ENCODE peak calls at places on chromosomes 12 and 14, in nine cellular contexts. G is uterus, K is GM12878, E is GM12891, F is A549, R is spleen, D is ovary, C is stomach, U is body of pancreas. Z is an unnamed sample.

GRCh38 chr12:88300931-88301330 is 158.8 kb downstream of the TMTC3 start:
- DNase-seq in G (no peak), K (no peak), E (no peak), F (no peak), R (no peak), D (no peak), C (no peak), U (no peak), Z (no peak)

GRCh38 chr12:84694111-84694510 is 218.5 kb downstream of the SLC6A15 start:
- DNase-seq in G (no peak), K (no peak), E (no peak), F (no peak), R (no peak), D (no peak), C (no peak), U (no peak), Z (no peak)

GRCh38 chr14:55411426-55412389 is at the start of gene ATG14:
- DNase-seq in G (peak; percentile 87), K (peak; percentile 12), E (peak; percentile 87), F (peak; percentile 91), R (peak; percentile 93), D (peak; percentile 91), C (peak; percentile 82), U (peak; percentile 85), Z (peak; percentile 85)

GRCh38 chr14:20278414-20278813 is 27.3 kb downstream of the TTC5 start:
- DNase-seq in G (no peak), K (no peak), E (no peak), F (no peak), R (no peak), D (no peak), C (no peak), U (peak; percentile 19), Z (no peak)

GRCh38 chr14:64730681-64731080 is 26.5 kb downstream of the PLEKHG3 start:
- DNase-seq in G (no peak), K (no peak), E (no peak), F (no peak), R (peak; percentile 70), D (no peak), C (no peak), U (no peak), Z (no peak)

GRCh38 chr12:77746108-77746507 is 84.6 kb upstream of the NAV3 start:
- DNase-seq in G (no peak), K (peak; percentile 83), E (no peak), F (no peak), R (no peak), D (no peak), C (no peak), U (peak; percentile 20), Z (no peak)

GRCh38 chr14:22099942-22100763 is 426.5 kb upstream of the OR4E1 start:
- DNase-seq in G (peak; percentile 74), K (no peak), E (no peak), F (peak; percentile 5), R (peak; percentile 69), D (peak; percentile 54), C (peak; percentile 58), U (peak; percentile 56), Z (no peak)

GRCh38 chr14:26199096-26199495 is 398.7 kb downstream of the NOVA1 start:
- DNase-seq in G (no peak), K (no peak), E (no peak), F (no peak), R (no peak), D (no peak), C (no peak), U (no peak), Z (no peak)

GRCh38 chr14:29236848-29237247 is 470.3 kb downstream of the FOXG1 start:
- DNase-seq in G (no peak), K (no peak), E (no peak), F (no peak), R (no peak), D (no peak), C (no peak), U (no peak), Z (no peak)

GRCh38 chr14:60021619-60022018 is 70.1 kb upstream of the PCNX4 start:
- DNase-seq in G (no peak), K (no peak), E (no peak), F (no peak), R (no peak), D (no peak), C (no peak), U (no peak), Z (no peak)

GRCh38 chr12:67795235-67795634 is 146.7 kb downstream of the DYRK2 start:
- DNase-seq in G (no peak), K (no peak), E (no peak), F (no peak), R (no peak), D (no peak), C (no peak), U (no peak), Z (no peak)

GRCh38 chr12:125071456-125071855 is 6.2 kb downstream of the AACS start:
- DNase-seq in G (no peak), K (no peak), E (no peak), F (no peak), R (peak; percentile 60), D (no peak), C (no peak), U (no peak), Z (no peak)

GRCh38 chr12:6821674-6822433 is at the start of gene GPR162:
- DNase-seq in G (peak; percentile 57), K (no peak), E (no peak), F (peak; percentile 35), R (no peak), D (peak; percentile 70), C (peak; percentile 52), U (peak; percentile 51), Z (peak; percentile 54)
- TF ChIP-seq POLR2A in G (peak; percentile 14), K (no peak), E (no peak), F (peak; percentile 7), R (no peak), D (no peak), C (no peak), U (no peak), Z (no peak)

DNA sequence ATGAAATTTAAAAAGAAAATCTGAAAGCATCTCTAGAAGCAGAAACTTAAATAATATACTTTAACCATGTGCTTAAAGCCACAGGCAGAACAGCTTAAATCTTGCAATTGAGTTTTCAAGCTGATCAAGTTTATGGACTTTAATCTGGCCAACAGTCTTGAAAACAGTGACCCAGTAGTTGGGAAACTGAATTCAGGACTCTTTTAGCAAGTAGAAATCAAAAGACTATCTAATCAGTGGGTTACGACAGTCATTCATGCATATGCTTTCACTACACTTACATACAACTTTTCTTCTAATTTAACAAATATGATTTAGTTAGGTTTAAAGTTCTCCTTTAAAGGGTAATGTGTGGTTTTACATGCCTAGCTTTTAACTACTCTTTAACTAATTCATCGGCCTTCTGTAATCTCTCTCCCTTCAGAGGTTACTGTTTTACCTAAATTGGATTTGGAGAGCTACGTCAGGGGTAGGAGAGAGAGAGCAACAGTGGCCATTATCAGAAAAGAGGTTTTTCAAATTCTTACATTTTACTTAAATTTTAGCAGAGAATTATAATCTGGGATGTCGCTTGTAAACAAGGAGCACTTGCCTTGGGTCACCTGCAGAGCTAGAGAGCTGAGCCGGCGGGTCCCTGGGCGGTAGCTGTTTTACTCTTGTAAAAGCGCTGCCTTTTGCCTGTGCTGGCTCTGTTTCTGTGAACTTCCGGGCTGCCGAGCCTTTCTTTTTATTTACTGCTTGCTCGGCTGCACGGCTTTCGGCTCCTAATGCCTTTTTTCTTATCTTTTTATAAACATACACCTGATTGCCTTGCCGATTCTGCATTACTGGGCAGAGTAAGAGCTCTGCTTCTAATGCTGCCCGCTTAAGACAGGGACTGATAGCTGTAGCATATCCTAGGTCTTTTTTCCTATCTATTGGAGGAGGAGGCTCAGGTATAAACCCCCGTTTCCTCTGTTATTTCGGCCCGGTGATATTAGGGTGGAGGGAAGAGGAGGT is 17.4 kb upstream of the LYZ start:
- DNase-seq in G (no peak), K (no peak), E (no peak), F (no peak), R (peak; percentile 90), D (peak; percentile 24), C (peak; percentile 79), U (peak; percentile 86), Z (peak; percentile 78)
- TF ChIP-seq POLR2A in G (no peak), K (peak; percentile 59), E (peak; percentile 31), F (no peak), R (no peak), D (no peak), C (no peak), U (peak; percentile 95), Z (peak; percentile 69)

DNA sequence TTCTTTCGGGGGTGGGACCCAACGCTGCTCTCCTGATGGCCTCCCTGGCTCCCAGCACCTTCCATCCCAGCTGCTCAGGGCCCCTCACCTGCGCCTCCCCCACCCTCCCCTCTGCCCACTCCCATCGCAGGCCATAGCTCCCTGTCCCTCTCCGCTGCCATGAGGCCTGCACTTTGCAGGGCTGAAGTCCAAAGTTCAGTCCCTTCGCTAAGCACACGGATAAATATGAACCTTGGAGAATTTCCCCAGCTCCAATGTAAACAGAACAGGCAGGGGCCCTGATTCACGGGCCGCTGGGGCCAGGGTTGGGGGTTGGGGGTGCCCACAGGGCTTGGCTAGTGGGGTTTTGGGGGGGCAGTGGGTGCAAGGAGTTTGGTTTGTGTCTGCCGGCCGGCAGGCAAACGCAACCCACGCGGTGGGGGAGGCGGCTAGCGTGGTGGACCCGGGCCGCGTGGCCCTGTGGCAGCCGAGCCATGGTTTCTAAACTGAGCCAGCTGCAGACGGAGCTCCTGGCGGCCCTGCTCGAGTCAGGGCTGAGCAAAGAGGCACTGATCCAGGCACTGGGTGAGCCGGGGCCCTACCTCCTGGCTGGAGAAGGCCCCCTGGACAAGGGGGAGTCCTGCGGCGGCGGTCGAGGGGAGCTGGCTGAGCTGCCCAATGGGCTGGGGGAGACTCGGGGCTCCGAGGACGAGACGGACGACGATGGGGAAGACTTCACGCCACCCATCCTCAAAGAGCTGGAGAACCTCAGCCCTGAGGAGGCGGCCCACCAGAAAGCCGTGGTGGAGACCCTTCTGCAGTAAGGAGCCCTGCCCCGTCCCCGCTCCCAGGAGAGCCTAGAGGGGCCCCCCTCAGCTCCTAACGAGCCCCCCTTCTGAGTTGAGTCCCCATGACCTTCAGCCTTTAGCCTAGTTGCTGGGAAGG is at the start of gene HNF1A:
- DNase-seq in G (no peak), K (no peak), E (no peak), F (no peak), R (no peak), D (no peak), C (peak; percentile 75), U (peak; percentile 79), Z (peak; percentile 79)
- TF ChIP-seq POLR2A in G (no peak), K (no peak), E (no peak), F (peak; percentile 18), R (no peak), D (no peak), C (no peak), U (peak; percentile 43), Z (peak; percentile 47)

GRCh38 chr14:73489481-73490175 is 1.1 kb upstream of the RIOX1 start:
- DNase-seq in G (no peak), K (no peak), E (no peak), F (no peak), R (no peak), D (no peak), C (no peak), U (no peak), Z (no peak)

GRCh38 chr14:73492661-73493060 is 1.9 kb downstream of the RIOX1 start:
- DNase-seq in G (no peak), K (no peak), E (no peak), F (no peak), R (no peak), D (no peak), C (no peak), U (no peak), Z (no peak)

GRCh38 chr14:73494593-73494992 is 3.9 kb downstream of the RIOX1 start:
- DNase-seq in G (no peak), K (no peak), E (no peak), F (no peak), R (no peak), D (no peak), C (no peak), U (no peak), Z (no peak)

GRCh38 chr14:73491977-73492552 is 1.3 kb downstream of the RIOX1 start:
- DNase-seq in G (no peak), K (no peak), E (no peak), F (no peak), R (no peak), D (no peak), C (no peak), U (no peak), Z (no peak)

GRCh38 chr14:73491256-73491976 is 683 bp downstream of the RIOX1 start:
- DNase-seq in G (peak; percentile 55), K (no peak), E (peak; percentile 78), F (peak; percentile 65), R (peak; percentile 89), D (peak; percentile 63), C (peak; percentile 71), U (peak; percentile 70), Z (peak; percentile 57)
- TF ChIP-seq POLR2A in G (peak; percentile 44), K (no peak), E (peak; percentile 58), F (peak; percentile 54), R (no peak), D (no peak), C (peak; percentile 27), U (no peak), Z (peak; percentile 69)

Z was measured in Peyer's patch.